ENCODE peak calls at places on chromosomes 3 and 15, in ten cellular contexts. W, V, Q, T, S, U, J, N, O and A are unnamed samples.

GRCh38 chr3:167675835-167676234 is 22.1 kb upstream of the WDR49 start:
- DNase-seq in O (no peak), V (no peak), N (no peak), S (no peak), J (no peak), Q (no peak), T (peak), W (no peak), U (no peak), A (peak)

GRCh38 chr3:30332196-30333021 is 274.0 kb upstream of the TGFBR2 start:
- DNase-seq in J (no peak), O (no peak), U (no peak), T (no peak), W (no peak), Q (peak), V (no peak), S (no peak), N (no peak), A (no peak)

GRCh38 chr3:198032445-198032936 is 72.5 kb downstream of the LMLN start:
- DNase-seq in U (no peak), J (no peak), W (no peak), T (no peak), Q (no peak), V (no peak), S (no peak), O (no peak), N (no peak), A (peak)

GRCh38 chr3:46463120-46463867 is 1.4 kb downstream of the LTF start:
- DNase-seq in V (no peak), J (no peak), T (no peak), W (no peak), Q (peak), N (no peak), U (no peak), S (no peak), O (no peak), A (no peak)

GRCh38 chr15:34581043-34581365 is 2.4 kb downstream of the GOLGA8B start:
- DNase-seq in V (no peak), J (no peak), O (no peak), W (no peak), Q (no peak), T (no peak), U (no peak), S (no peak), N (no peak), A (no peak)

GRCh38 chr3:166608132-166608531 is 770.9 kb upstream of the BCHE start:
- DNase-seq in N (no peak), U (no peak), T (no peak), W (no peak), S (no peak), J (no peak), O (no peak), Q (no peak), V (no peak), A (no peak)

GRCh38 chr3:34948431-34948971 is 690.8 kb upstream of the ARPP21 start:
- DNase-seq in J (no peak), T (peak), W (no peak), V (peak), O (no peak), S (peak), U (no peak), N (no peak), Q (no peak), A (peak)

GRCh38 chr3:24390169-24390821 is 104.4 kb downstream of the THRB start:
- DNase-seq in N (no peak), Q (no peak), S (no peak), J (no peak), O (no peak), W (no peak), V (no peak), U (no peak), T (no peak), A (no peak)

GRCh38 chr3:66039590-66039887 is 821 bp upstream of the MAGI1 start:
- DNase-seq in U (peak), S (peak), O (no peak), N (no peak), V (peak), J (peak), W (no peak), T (peak), Q (no peak), A (peak)

GRCh38 chr3:29195055-29195454 is 85.8 kb upstream of the RBMS3 start:
- DNase-seq in J (no peak), S (no peak), Q (no peak), U (no peak), N (no peak), O (no peak), W (no peak), V (peak), T (no peak), A (no peak)

GRCh38 chr3:77620009-77620408 is 580.1 kb downstream of the ROBO2 start:
- DNase-seq in Q (no peak), S (peak), U (peak), W (peak), J (no peak), O (no peak), N (peak), V (peak), T (no peak), A (no peak)

GRCh38 chr3:79560698-79561097 is 207.1 kb downstream of the ROBO1 start:
- DNase-seq in N (no peak), Q (no peak), W (no peak), O (no peak), V (no peak), J (no peak), S (no peak), T (no peak), U (no peak), A (no peak)

GRCh38 chr3:184016820-184017671 is 638 bp downstream of the ABCC5 start:
- DNase-seq in W (no peak), N (peak), Q (peak), U (peak), O (peak), S (peak), J (peak), V (peak), T (peak), A (peak)

GRCh38 chr15:88243895-88244787 is 12.4 kb downstream of the NTRK3 start:
- DNase-seq in V (peak), U (peak), S (peak), O (no peak), T (peak), W (no peak), Q (no peak), N (no peak), J (peak), A (peak)

GRCh38 chr15:90343391-90343790 is 8.7 kb upstream of the ZNF774 start:
- DNase-seq in S (no peak), T (peak), Q (no peak), U (no peak), O (no peak), N (peak), V (peak), W (no peak), J (no peak), A (peak)

GRCh38 chr3:151491525-151491924 is 30.7 kb upstream of the IGSF10 start:
- DNase-seq in T (peak), U (peak), O (no peak), Q (no peak), S (no peak), N (no peak), J (no peak), V (peak), W (no peak), A (no peak)

GRCh38 chr3:94301346-94301745 is 238.5 kb downstream of the NSUN3 start:
- DNase-seq in N (no peak), U (no peak), W (no peak), T (no peak), S (no peak), J (no peak), Q (no peak), O (no peak), V (peak), A (no peak)

GRCh38 chr3:48413086-48413485 is 16.8 kb downstream of the PLXNB1 start:
- DNase-seq in J (no peak), T (no peak), S (no peak), W (no peak), V (no peak), N (no peak), O (no peak), Q (no peak), U (no peak), A (no peak)

GRCh38 chr3:134600685-134601502 is 49.9 kb downstream of the KY start:
- DNase-seq in N (peak), U (peak), V (peak), S (peak), O (peak), W (peak), T (peak), Q (peak), J (peak), A (peak)

GRCh38 chr3:48996640-48997039 is 6.6 kb downstream of the P4HTM start:
- DNase-seq in S (no peak), W (no peak), O (no peak), U (no peak), J (no peak), Q (no peak), N (no peak), T (no peak), V (no peak), A (no peak)

GRCh38 chr3:8635625-8636024 is 9.0 kb downstream of the SSUH2 start:
- DNase-seq in J (no peak), U (no peak), V (no peak), W (no peak), S (no peak), T (no peak), N (no peak), O (no peak), Q (no peak), A (no peak)

GRCh38 chr3:129230311-129231019 is 18.9 kb upstream of the COPG1 start:
- DNase-seq in W (peak), O (no peak), V (peak), S (peak), Q (no peak), N (peak), U (peak), T (peak), J (no peak), A (peak)

GRCh38 chr3:58874248-58874741 is 175.5 kb downstream of the CFAP20DC start:
- DNase-seq in N (peak), Q (no peak), V (peak), T (no peak), J (no peak), O (no peak), W (no peak), S (peak), U (no peak), A (no peak)

GRCh38 chr15:70029297-70029701 is 68.4 kb downstream of the TLE3 start:
- DNase-seq in S (no peak), U (no peak), T (no peak), W (no peak), J (no peak), V (no peak), N (no peak), Q (no peak), O (no peak), A (no peak)

GRCh38 chr3:102866845-102867244 is 432.0 kb downstream of the ZPLD1 start:
- DNase-seq in O (no peak), T (no peak), V (no peak), U (no peak), N (no peak), W (no peak), J (no peak), S (no peak), Q (no peak), A (no peak)

GRCh38 chr3:48372377-48372770 is 355 bp downstream of the FBXW12 start:
- DNase-seq in V (no peak), T (no peak), U (no peak), N (no peak), Q (no peak), J (no peak), S (no peak), W (no peak), O (no peak), A (no peak)

GRCh38 chr3:187873843-187874242 is 128.6 kb upstream of the BCL6 start:
- DNase-seq in W (no peak), T (no peak), S (no peak), J (no peak), U (no peak), V (no peak), Q (no peak), O (no peak), N (no peak), A (no peak)

GRCh38 chr3:53938645-53939044 is 47.0 kb upstream of the SELENOK start:
- DNase-seq in S (peak), W (no peak), Q (peak), T (peak), N (peak), O (no peak), V (peak), U (peak), J (peak), A (peak)

GRCh38 chr15:42338500-42338899 is 20.8 kb upstream of the CAPN3 start:
- DNase-seq in V (no peak), O (no peak), Q (no peak), W (no peak), J (no peak), N (no peak), U (no peak), S (no peak), T (no peak), A (no peak)

GRCh38 chr3:117719316-117719926 is 1009.8 kb downstream of the TUSC7 start:
- DNase-seq in U (peak), N (no peak), W (no peak), Q (no peak), O (no peak), T (peak), J (peak), V (no peak), S (peak), A (peak)

GRCh38 chr3:127074900-127075360 is 92.0 kb downstream of the PLXNA1 start:
- DNase-seq in U (peak), O (no peak), J (no peak), T (peak), Q (no peak), W (peak), S (peak), V (peak), N (peak), A (peak)

GRCh38 chr3:4953119-4953518 is 26.1 kb upstream of the BHLHE40 start:
- DNase-seq in T (no peak), V (peak), U (no peak), O (no peak), S (peak), J (no peak), N (no peak), Q (no peak), W (no peak), A (no peak)

DNA sequence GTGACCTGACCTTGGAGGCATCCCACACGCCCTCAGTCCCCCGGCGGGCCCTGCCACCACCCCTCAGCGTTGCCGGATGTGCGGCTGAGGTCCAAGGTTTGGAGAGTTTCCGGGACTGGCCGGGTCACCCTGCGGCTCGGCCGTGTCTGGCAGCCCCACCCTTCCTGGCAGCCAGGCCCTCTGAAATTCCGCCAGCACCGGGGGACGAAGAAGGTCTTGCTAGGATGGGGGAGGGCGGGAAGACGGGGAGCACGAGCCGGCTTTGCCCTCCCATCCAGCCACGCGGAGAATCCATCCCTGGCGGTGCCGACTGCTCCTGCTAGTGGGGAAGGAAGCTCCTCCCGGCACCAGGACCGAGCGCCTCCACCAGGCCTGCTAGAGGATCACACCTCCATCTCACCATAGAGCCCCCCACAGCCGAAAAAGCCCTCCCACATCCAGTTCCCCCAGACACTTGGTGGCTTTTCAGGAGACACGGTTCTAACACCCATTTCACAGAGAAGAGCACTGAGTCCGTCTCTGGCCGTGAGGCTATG is 81.5 kb downstream of the CPN2 start:
- DNase-seq in J (peak), U (peak), W (no peak), T (peak), Q (no peak), O (peak), V (peak), S (peak), N (no peak), A (peak)
- TF ChIP-seq CTCF in J (no peak), U (peak), W (peak), T (peak), Q (no peak), O (no peak), V (peak), S (peak), N (no peak), A (peak)

DNA sequence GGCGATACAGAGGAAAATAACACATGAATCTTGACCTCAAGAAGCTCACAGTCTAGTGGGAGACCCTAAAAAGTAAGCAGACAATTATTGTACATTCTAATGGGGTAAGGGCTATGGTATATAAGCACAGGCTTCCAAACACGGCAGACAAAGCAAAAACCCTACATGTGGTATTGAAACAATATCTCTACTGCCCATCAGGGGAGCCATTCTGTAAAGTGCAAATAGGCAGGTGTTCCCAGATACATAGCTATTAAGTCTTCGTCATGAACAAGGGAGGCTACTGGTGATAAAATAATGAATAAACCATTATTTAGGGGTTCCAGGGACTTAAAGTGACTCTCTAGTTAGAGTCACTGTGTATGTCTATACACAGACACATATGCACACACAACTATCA is 38.6 kb upstream of the ASB14 start:
- DNase-seq in N (no peak), S (no peak), W (no peak), V (no peak), U (no peak), J (no peak), O (no peak), T (no peak), Q (no peak), A (no peak)
- TF ChIP-seq CTCF in N (no peak), S (no peak), W (peak), V (no peak), U (no peak), J (no peak), O (no peak), T (no peak), Q (no peak), A (no peak)

DNA sequence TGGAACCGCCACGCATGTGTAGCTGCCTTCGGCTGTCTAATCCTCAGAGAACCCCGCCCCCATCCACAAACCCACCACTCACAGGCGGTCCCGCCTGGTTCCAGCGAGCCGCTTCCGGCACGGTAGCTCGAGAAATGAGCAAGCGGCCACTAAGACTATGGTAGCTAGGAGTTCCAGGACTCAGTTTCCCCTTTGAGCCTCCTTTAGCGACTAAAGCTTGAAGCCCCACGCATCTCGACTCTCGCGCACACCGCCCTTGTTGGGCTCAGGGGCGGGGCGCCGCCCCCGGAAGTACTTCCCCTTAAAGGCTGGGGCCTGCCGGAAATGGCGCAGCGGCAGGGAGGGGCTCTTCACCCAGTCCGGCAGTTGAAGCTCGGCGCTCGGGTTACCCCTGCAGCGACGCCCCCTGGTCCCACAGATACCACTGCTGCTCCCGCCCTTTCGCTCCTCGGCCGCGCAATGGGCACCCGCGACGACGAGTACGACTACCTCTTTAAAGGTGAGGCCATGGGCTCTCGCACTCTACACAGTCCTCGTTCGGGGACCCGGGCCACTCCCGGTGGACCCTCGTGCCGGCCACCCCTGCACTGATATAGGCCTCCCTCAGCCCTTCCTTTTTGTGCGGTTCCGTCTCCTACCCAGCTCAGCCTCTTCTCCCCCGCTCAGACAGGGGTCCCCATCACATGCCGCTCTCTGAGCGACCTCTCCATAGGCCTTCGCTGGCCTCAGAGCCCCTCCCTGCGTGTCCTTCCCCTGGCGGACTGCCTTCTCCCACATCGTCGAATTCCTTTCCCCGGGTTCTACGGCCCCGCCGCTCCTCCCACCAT is at the start of gene RAB11A:
- DNase-seq in O (peak), Q (peak), N (peak), J (peak), U (peak), T (peak), W (peak), V (peak), S (peak), A (peak)
- TF ChIP-seq CTCF in O (peak), Q (peak), N (peak), J (no peak), U (peak), T (peak), W (peak), V (peak), S (peak), A (peak)

DNA sequence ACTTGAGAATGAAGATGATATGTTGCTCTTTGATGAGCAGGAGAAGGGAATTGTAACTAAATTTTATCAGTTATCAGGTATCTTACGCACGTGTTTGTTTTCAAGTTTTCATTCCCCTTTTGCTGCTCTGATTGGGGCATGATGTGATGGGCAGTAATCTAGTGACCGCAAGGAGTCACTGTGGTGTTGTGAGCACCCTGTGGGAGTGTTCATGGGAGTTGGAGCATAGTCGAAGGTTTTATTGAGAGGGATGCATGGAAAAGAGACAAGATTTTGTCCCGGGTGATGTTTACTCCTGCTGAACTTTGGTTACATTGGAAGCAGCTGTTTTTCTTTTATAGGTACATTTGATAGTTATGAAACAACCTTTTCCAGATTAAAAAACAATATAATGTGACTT is 2.1 kb downstream of the FAN1 start:
- DNase-seq in Q (no peak), W (no peak), S (no peak), N (no peak), U (no peak), O (no peak), V (no peak), T (no peak), J (peak), A (no peak)
- TF ChIP-seq CTCF in Q (no peak), W (peak), S (no peak), N (peak), U (peak), O (no peak), V (peak), T (peak), J (peak), A (peak)

DNA sequence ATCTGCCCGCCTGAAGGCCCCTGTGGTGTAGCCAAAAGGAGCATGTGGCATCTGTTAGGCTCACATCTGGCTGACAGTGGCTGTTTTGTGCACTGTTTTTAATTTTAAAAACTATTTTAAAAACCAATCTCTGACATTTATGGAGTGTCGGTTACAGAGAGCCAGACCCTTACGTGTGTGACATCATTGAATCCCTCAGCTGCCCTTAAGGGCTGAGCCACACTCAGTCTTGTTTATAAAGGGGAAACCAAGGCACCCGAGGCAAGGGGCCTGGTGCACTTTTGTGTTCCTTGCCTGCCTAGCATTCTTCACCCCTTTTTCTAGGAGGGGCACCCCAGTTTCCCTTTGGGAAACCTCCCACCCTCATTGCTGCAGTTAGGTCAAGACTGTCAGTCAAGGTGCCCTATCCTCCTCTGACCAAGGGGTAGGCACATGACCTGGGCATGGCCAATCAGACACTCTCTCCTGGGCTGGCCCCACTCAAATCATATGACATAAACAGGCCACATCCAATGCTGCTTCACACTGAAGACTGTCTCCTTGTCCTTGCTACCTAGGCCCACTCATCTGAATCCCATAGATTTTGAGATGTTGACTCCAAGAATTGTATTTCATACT is 105.3 kb downstream of the LSM3 start:
- DNase-seq in Q (no peak), S (peak), V (no peak), U (peak), T (no peak), O (no peak), W (peak), N (no peak), J (no peak), A (no peak)
- TF ChIP-seq CTCF in Q (no peak), S (no peak), V (no peak), U (no peak), T (no peak), O (no peak), W (no peak), N (no peak), J (no peak), A (no peak)